ENCODE peak calls at places on chromosome 17, in five cellular contexts. Y is nephron progenitor cell; S is HS-5; A is stimulated activated naive B cell treated with anti-CD40 and anti-IgM and Interleukin-4, amounts not matched to agents 10 μg/mL and 1 μg/mL and 100 μg/mL, for 72 hours; F is activated gamma-delta T cell treated with Interleukin-2 at 50 U/mL for 16 hours. T is an unnamed sample.

GRCh38 chr17:82334622-82335394 is 1.2 kb upstream of the SECTM1 start:
- DNase-seq in S (no peak), Y (no peak), F (no peak), A (no peak), T (no peak)

GRCh38 chr17:75845933-75846700 is 1.9 kb upstream of the UNC13D start:
- DNase-seq in S (no peak), Y (no peak), F (no peak), A (no peak), T (no peak)

GRCh38 chr17:1882836-1883235 is 53.0 kb downstream of the RPA1 start:
- DNase-seq in F (peak; percentile 26), Y (peak; percentile 25), S (no peak), A (no peak), T (no peak)

GRCh38 chr17:78839762-78840529 is 668 bp downstream of the USP36 start:
- DNase-seq in F (peak; percentile 45), Y (no peak), A (peak; percentile 55), S (no peak), T (no peak)

GRCh38 chr17:73393962-73394361 is 82.2 kb upstream of the CDC42EP4 start:
- DNase-seq in Y (no peak), F (no peak), S (no peak), A (no peak), T (no peak)

GRCh38 chr17:57597531-57598453 is 147.3 kb downstream of the CCDC182 start:
- DNase-seq in A (no peak), F (peak; percentile 40), S (peak; percentile 41), Y (peak; percentile 62), T (no peak)

GRCh38 chr17:76447931-76448652 is 4.9 kb downstream of the UBE2O start:
- DNase-seq in Y (no peak), S (no peak), A (no peak), F (no peak), T (no peak)

GRCh38 chr17:76631821-76632565 is 11.6 kb downstream of the ST6GALNAC1 start:
- DNase-seq in F (peak; percentile 23), Y (no peak), A (no peak), S (no peak), T (no peak)

GRCh38 chr17:77501101-77501566 is 360.4 kb downstream of the SEC14L1 start:
- DNase-seq in A (no peak), Y (peak; percentile 35), S (no peak), F (peak; percentile 40), T (no peak)

GRCh38 chr17:32483451-32484019 is 3.3 kb upstream of the CDK5R1 start:
- DNase-seq in A (no peak), S (no peak), F (no peak), Y (peak; percentile 58), T (peak; percentile 58)

GRCh38 chr17:28745777-28746473 is 2.1 kb downstream of the TRAF4 start:
- DNase-seq in F (no peak), A (no peak), Y (no peak), S (no peak), T (no peak)

GRCh38 chr17:81040791-81041337 is 5.9 kb downstream of the BAIAP2 start:
- DNase-seq in A (no peak), S (no peak), F (peak; percentile 13), Y (no peak), T (no peak)

GRCh38 chr17:46038414-46038813 is 39.4 kb downstream of the STH start:
- DNase-seq in S (no peak), A (no peak), F (no peak), Y (no peak), T (no peak)

GRCh38 chr17:17931159-17931558 is 41.0 kb downstream of the TOM1L2 start:
- DNase-seq in A (no peak), Y (no peak), F (no peak), S (no peak), T (no peak)

GRCh38 chr17:55161935-55162555 is 102.7 kb upstream of the HLF start:
- DNase-seq in F (no peak), A (no peak), S (peak; percentile 80), Y (no peak), T (peak; percentile 69)

GRCh38 chr17:55722742-55723487 is at the start of gene TMEM100:
- DNase-seq in A (no peak), S (no peak), Y (no peak), F (no peak), T (peak; percentile 38)

GRCh38 chr17:6683081-6683684 is 30.0 kb downstream of the SLC13A5 start:
- DNase-seq in A (no peak), F (no peak), S (no peak), Y (no peak), T (no peak)

GRCh38 chr17:61389670-61390478 is 9.8 kb upstream of the TBX2 start:
- DNase-seq in S (no peak), A (no peak), Y (peak; percentile 83), F (peak; percentile 38), T (no peak)

GRCh38 chr17:79788989-79789942 is 7.6 kb downstream of the CBX8 start:
- DNase-seq in S (no peak), F (no peak), A (no peak), Y (peak; percentile 69), T (no peak)